ENCODE peak calls at places on chromosomes 2 and 18, in seven cellular contexts. One of them, this sample, is unnamed.

GRCh38 chr2:232549655-232550350 is 554 bp downstream of the TIGD1 start:
- DNase-seq in neural progenitor cell: no peak
- DNase-seq in hepatocyte: no peak
- DNase-seq in HCT116: no peak
- DNase-seq in GM23338: no peak
- DNase-seq in MM.1S: no peak
- DNase-seq in PC-3: no peak
- DNase-seq in this sample: no peak

GRCh38 chr2:117523267-117523666 is 291.2 kb upstream of the DDX18 start:
- DNase-seq in PC-3: peak; percentile 41
- DNase-seq in HCT116: no peak
- DNase-seq in GM23338: no peak
- DNase-seq in hepatocyte: peak; percentile 78
- DNase-seq in neural progenitor cell: no peak
- DNase-seq in MM.1S: peak; percentile 73
- DNase-seq in this sample: no peak

GRCh38 chr2:42142476-42143184 is 26.5 kb upstream of the EML4 start:
- DNase-seq in hepatocyte: peak; percentile 57
- DNase-seq in GM23338: no peak
- DNase-seq in PC-3: peak; percentile 24
- DNase-seq in neural progenitor cell: no peak
- DNase-seq in MM.1S: no peak
- DNase-seq in HCT116: no peak
- DNase-seq in this sample: no peak

GRCh38 chr2:25794544-25795276 is 83.6 kb downstream of the ASXL2 start:
- DNase-seq in hepatocyte: no peak
- DNase-seq in PC-3: no peak
- DNase-seq in MM.1S: peak; percentile 47
- DNase-seq in neural progenitor cell: no peak
- DNase-seq in HCT116: no peak
- DNase-seq in GM23338: no peak
- DNase-seq in this sample: peak; percentile 7

GRCh38 chr2:188291142-188291616 is 495 bp upstream of the GULP1 start:
- DNase-seq in hepatocyte: peak; percentile 54
- DNase-seq in MM.1S: no peak
- DNase-seq in PC-3: peak; percentile 35
- DNase-seq in HCT116: no peak
- DNase-seq in neural progenitor cell: peak; percentile 54
- DNase-seq in GM23338: no peak
- DNase-seq in this sample: no peak

GRCh38 chr2:11309706-11310105 is 34.7 kb downstream of the ROCK2 start:
- DNase-seq in hepatocyte: no peak
- DNase-seq in MM.1S: no peak
- DNase-seq in PC-3: no peak
- DNase-seq in HCT116: no peak
- DNase-seq in neural progenitor cell: no peak
- DNase-seq in GM23338: no peak
- DNase-seq in this sample: no peak

GRCh38 chr2:16832910-16833309 is 167.3 kb upstream of the CYRIA start:
- DNase-seq in HCT116: no peak
- DNase-seq in MM.1S: no peak
- DNase-seq in PC-3: no peak
- DNase-seq in hepatocyte: no peak
- DNase-seq in GM23338: no peak
- DNase-seq in neural progenitor cell: no peak
- DNase-seq in this sample: peak; percentile 7

GRCh38 chr2:3107567-3107966 is 270.1 kb downstream of the EIPR1 start:
- DNase-seq in PC-3: no peak
- DNase-seq in hepatocyte: no peak
- DNase-seq in neural progenitor cell: no peak
- DNase-seq in GM23338: peak; percentile 36
- DNase-seq in MM.1S: no peak
- DNase-seq in HCT116: no peak
- DNase-seq in this sample: no peak

GRCh38 chr18:39487932-39488331 is 1922.3 kb upstream of the CELF4 start:
- DNase-seq in neural progenitor cell: no peak
- DNase-seq in HCT116: no peak
- DNase-seq in PC-3: no peak
- DNase-seq in GM23338: no peak
- DNase-seq in MM.1S: no peak
- DNase-seq in hepatocyte: peak; percentile 10
- DNase-seq in this sample: no peak

DNA sequence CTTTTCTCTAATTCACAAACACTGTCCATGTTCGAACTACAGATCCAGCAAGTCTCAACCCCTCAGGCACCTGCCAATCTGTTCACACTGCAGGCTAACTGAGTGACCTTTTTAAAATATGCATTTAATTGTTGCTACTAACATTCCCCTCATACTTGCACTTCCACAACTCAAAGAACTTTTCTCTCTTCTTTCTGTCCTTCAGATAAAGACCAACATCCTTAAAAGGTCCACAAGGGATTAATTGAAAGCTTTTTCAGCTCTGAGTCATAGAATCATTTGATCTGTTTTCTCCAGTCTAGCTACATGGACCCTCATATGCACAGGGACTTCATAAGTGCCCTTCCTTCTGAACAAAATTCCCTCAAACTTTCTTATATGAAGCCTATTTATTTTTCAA is 1321.2 kb downstream of the DPP10 start:
- DNase-seq in GM23338: no peak
- DNase-seq in HCT116: no peak
- DNase-seq in neural progenitor cell: no peak
- DNase-seq in hepatocyte: no peak
- DNase-seq in PC-3: no peak
- DNase-seq in MM.1S: no peak
- DNase-seq in this sample: no peak
- TF ChIP-seq EZH2phosphoT487 in GM23338: no peak
- TF ChIP-seq EZH2phosphoT487 in HCT116: no peak
- TF ChIP-seq EZH2phosphoT487 in neural progenitor cell: no peak
- TF ChIP-seq EZH2phosphoT487 in hepatocyte: no peak
- TF ChIP-seq EZH2phosphoT487 in PC-3: no peak
- TF ChIP-seq EZH2phosphoT487 in MM.1S: no peak
- TF ChIP-seq EZH2phosphoT487 in this sample: no peak

GRCh38 chr18:57025525-57025924 is 121.4 kb upstream of the BOD1L2 start:
- DNase-seq in MM.1S: no peak
- DNase-seq in HCT116: no peak
- DNase-seq in hepatocyte: no peak
- DNase-seq in PC-3: no peak
- DNase-seq in neural progenitor cell: no peak
- DNase-seq in GM23338: no peak
- DNase-seq in this sample: no peak
- H2AFZ ChIP-seq in MM.1S: no peak overlapping the region
- H2AFZ ChIP-seq in HCT116: no peak overlapping the region
- H2AFZ ChIP-seq in hepatocyte: no peak overlapping the region
- H2AFZ ChIP-seq in PC-3: no peak overlapping the region
- H2AFZ ChIP-seq in neural progenitor cell: no peak overlapping the region
- H2AFZ ChIP-seq in GM23338: no peak overlapping the region
- H2AFZ ChIP-seq in this sample: no peak overlapping the region

GRCh38 chr2:73314441-73314840 is 21.1 kb upstream of the EGR4 start:
- DNase-seq in hepatocyte: no peak
- DNase-seq in HCT116: no peak
- DNase-seq in neural progenitor cell: no peak
- DNase-seq in GM23338: no peak
- DNase-seq in MM.1S: no peak
- DNase-seq in PC-3: no peak
- DNase-seq in this sample: no peak
- TF ChIP-seq CTCF in hepatocyte: no peak
- TF ChIP-seq CTCF in HCT116: no peak
- TF ChIP-seq CTCF in neural progenitor cell: no peak
- TF ChIP-seq CTCF in GM23338: no peak
- TF ChIP-seq CTCF in MM.1S: no peak
- TF ChIP-seq CTCF in PC-3: no peak
- TF ChIP-seq CTCF in this sample: no peak

GRCh38 chr2:229501051-229501794 is 213.1 kb downstream of the DNER start:
- DNase-seq in MM.1S: no peak
- DNase-seq in hepatocyte: no peak
- DNase-seq in GM23338: no peak
- DNase-seq in PC-3: no peak
- DNase-seq in HCT116: no peak
- DNase-seq in neural progenitor cell: no peak
- DNase-seq in this sample: no peak
- TF ChIP-seq EZH2phosphoT487 in MM.1S: no peak
- TF ChIP-seq EZH2phosphoT487 in hepatocyte: no peak
- TF ChIP-seq EZH2phosphoT487 in GM23338: no peak
- TF ChIP-seq EZH2phosphoT487 in PC-3: no peak
- TF ChIP-seq EZH2phosphoT487 in HCT116: no peak
- TF ChIP-seq EZH2phosphoT487 in neural progenitor cell: no peak
- TF ChIP-seq EZH2phosphoT487 in this sample: no peak

GRCh38 chr18:3411854-3412268 is 38.1 kb upstream of the TGIF1 start:
- DNase-seq in neural progenitor cell: no peak
- DNase-seq in hepatocyte: no peak
- DNase-seq in GM23338: peak; percentile 51
- DNase-seq in PC-3: no peak
- DNase-seq in MM.1S: no peak
- DNase-seq in HCT116: no peak
- DNase-seq in this sample: no peak
- H2AFZ ChIP-seq in neural progenitor cell: peak overlapping the region; percentile 16
- H2AFZ ChIP-seq in hepatocyte: no peak overlapping the region
- H2AFZ ChIP-seq in GM23338: peak overlapping the region; percentile 91
- H2AFZ ChIP-seq in PC-3: no peak overlapping the region
- H2AFZ ChIP-seq in MM.1S: no peak overlapping the region
- H2AFZ ChIP-seq in HCT116: no peak overlapping the region
- H2AFZ ChIP-seq in this sample: no peak overlapping the region

DNA sequence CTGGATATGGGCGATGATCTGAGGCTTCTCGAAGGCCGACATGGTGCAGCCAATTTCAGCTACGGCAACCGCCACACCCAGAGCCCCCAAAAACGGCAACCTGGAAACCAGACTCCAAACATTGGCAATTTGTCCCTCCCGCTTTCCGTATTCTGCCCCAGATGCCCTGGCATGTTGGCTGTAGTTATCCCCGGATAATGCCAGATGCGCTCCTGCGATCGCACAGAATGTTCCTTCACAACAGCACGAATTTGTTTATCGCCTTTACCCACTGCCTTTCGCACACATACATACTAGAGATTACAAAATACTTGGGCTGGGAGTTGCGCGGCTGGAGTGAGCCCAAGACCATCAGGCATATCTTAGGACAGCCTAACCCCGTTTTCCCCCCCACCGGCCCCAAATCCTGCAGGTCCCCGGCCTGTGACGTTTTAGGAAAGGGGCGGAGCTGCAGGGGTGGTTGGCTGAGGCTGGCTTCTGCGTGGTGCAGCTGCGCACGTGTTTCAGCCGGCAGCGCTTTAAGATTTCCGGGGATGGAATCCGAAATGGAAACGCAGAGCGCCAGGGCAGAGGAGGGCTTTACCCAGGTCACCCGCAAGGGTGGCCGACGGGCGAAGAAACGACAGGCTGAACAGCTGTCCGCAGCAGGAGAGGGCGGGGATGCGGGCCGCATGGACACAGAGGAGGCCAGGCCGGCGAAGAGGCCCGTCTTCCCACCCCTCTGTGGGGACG is at the start of gene PNO1:
- DNase-seq in PC-3: peak; percentile 94
- DNase-seq in HCT116: peak; percentile 92
- DNase-seq in neural progenitor cell: peak; percentile 97
- DNase-seq in hepatocyte: peak; percentile 96
- DNase-seq in GM23338: peak; percentile 98
- DNase-seq in MM.1S: peak; percentile 95
- DNase-seq in this sample: peak; percentile 96
- TF ChIP-seq CTCF in PC-3: no peak
- TF ChIP-seq CTCF in HCT116: no peak
- TF ChIP-seq CTCF in neural progenitor cell: no peak
- TF ChIP-seq CTCF in hepatocyte: no peak
- TF ChIP-seq CTCF in GM23338: no peak
- TF ChIP-seq CTCF in MM.1S: no peak
- TF ChIP-seq CTCF in this sample: no peak

DNA sequence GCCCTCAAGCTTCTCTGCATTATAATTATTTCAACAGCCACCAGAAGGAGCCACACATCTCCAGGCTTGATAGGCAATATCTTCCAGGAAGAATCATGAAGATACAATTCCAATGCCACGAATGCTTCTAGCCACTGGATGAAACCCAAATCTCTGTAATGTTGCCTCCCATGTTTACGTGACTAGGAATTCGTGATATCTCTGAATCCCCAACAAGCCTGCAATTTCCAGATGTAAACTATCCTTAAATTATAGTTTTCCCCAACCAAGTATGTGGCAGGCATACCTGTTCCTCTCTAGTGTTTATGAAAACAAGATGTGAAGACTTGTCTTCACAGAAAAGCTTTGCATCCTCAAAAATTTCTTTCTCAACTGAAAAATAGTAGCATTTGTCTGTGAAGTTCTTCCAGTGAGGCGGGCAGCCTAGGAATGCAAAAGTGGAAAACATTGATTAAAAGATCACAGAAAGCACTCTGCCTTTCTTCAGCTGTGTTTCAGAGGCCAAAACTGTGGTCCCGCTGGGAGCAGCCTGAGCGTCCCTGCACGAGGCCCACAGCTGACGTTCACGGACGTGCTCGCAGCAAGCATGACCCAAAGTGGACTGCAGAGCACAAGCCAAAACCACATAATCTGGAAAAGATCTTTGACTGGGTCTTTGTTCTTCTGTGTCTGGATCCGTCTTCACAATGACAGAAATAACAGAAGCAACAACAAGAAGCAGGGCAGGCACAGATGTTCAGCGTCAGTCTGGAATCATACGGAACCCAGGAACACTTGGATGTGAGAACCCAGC is 65.1 kb upstream of the THOC1 start:
- DNase-seq in GM23338: no peak
- DNase-seq in PC-3: no peak
- DNase-seq in hepatocyte: no peak
- DNase-seq in MM.1S: no peak
- DNase-seq in neural progenitor cell: no peak
- DNase-seq in HCT116: no peak
- DNase-seq in this sample: no peak
- TF ChIP-seq EZH2phosphoT487 in GM23338: no peak
- TF ChIP-seq EZH2phosphoT487 in PC-3: no peak
- TF ChIP-seq EZH2phosphoT487 in hepatocyte: no peak
- TF ChIP-seq EZH2phosphoT487 in MM.1S: no peak
- TF ChIP-seq EZH2phosphoT487 in neural progenitor cell: no peak
- TF ChIP-seq EZH2phosphoT487 in HCT116: no peak
- TF ChIP-seq EZH2phosphoT487 in this sample: no peak

GRCh38 chr2:163348843-163349395 is 386.9 kb downstream of the FIGN start:
- DNase-seq in HCT116: peak; percentile 67
- DNase-seq in hepatocyte: peak; percentile 66
- DNase-seq in GM23338: peak; percentile 41
- DNase-seq in PC-3: peak; percentile 91
- DNase-seq in MM.1S: no peak
- DNase-seq in neural progenitor cell: peak; percentile 42
- DNase-seq in this sample: no peak
- H2AFZ ChIP-seq in HCT116: peak overlapping the region; percentile 99
- H2AFZ ChIP-seq in hepatocyte: peak overlapping the region; percentile 61
- H2AFZ ChIP-seq in GM23338: no peak overlapping the region
- H2AFZ ChIP-seq in PC-3: peak overlapping the region; percentile 80
- H2AFZ ChIP-seq in MM.1S: no peak overlapping the region
- H2AFZ ChIP-seq in neural progenitor cell: peak overlapping the region; percentile 52
- H2AFZ ChIP-seq in this sample: no peak overlapping the region

GRCh38 chr2:39377226-39377939 is 59.7 kb downstream of the MAP4K3 start:
- DNase-seq in GM23338: no peak
- DNase-seq in hepatocyte: peak; percentile 11
- DNase-seq in neural progenitor cell: no peak
- DNase-seq in MM.1S: peak; percentile 40
- DNase-seq in HCT116: no peak
- DNase-seq in PC-3: no peak
- DNase-seq in this sample: peak; percentile 66
- TF ChIP-seq CTCF in GM23338: no peak
- TF ChIP-seq CTCF in hepatocyte: no peak
- TF ChIP-seq CTCF in neural progenitor cell: no peak
- TF ChIP-seq CTCF in MM.1S: no peak
- TF ChIP-seq CTCF in HCT116: no peak
- TF ChIP-seq CTCF in PC-3: no peak
- TF ChIP-seq CTCF in this sample: no peak

DNA sequence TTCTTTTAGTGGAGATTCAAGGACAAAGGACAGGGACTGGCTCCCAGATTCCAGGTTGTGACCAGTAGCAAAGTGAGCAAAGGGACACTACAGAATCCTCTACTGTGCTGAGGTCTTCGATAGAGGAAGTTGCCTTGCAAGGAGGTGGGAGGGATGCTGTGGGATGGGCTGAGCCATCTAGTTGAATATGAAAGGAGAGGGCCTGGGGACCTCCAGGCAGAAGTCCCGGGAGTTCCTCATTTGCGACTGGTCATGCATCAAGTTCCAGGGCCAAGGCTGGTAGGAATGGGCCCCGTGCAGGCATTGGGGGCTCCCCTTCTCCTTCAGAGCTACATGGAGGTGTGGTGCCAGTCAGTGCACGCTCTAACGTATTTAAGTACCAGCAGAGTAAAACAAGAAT is 12.6 kb upstream of the PROM2 start:
- DNase-seq in HCT116: no peak
- DNase-seq in hepatocyte: no peak
- DNase-seq in neural progenitor cell: no peak
- DNase-seq in MM.1S: no peak
- DNase-seq in GM23338: peak; percentile 20
- DNase-seq in PC-3: no peak
- DNase-seq in this sample: no peak
- TF ChIP-seq EZH2phosphoT487 in HCT116: no peak
- TF ChIP-seq EZH2phosphoT487 in hepatocyte: no peak
- TF ChIP-seq EZH2phosphoT487 in neural progenitor cell: no peak
- TF ChIP-seq EZH2phosphoT487 in MM.1S: no peak
- TF ChIP-seq EZH2phosphoT487 in GM23338: no peak
- TF ChIP-seq EZH2phosphoT487 in PC-3: no peak
- TF ChIP-seq EZH2phosphoT487 in this sample: no peak